ENCODE peak calls at places on chromosomes 13 and 19, in seven cellular contexts. M is heart left ventricle; X is thoracic aorta; I is upper lobe of right lung; N is naive thymus-derived CD4-positive, alpha-beta T cell; U is heart right ventricle; Q is suprapubic skin. C is an unnamed sample.

GRCh38 chr13:35930665-35931631 is 200.2 kb downstream of the DCLK1 start:
- DNase-seq in M (no peak), X (no peak), I (no peak), N (no peak), U (no peak), Q (no peak), C (no peak)

GRCh38 chr19:5621311-5621944 is 1.1 kb downstream of the SAFB2 start:
- DNase-seq in M (no peak), X (no peak), I (no peak), N (no peak), U (no peak), Q (no peak), C (peak; percentile 43)

GRCh38 chr13:35824825-35825224 is 306.4 kb downstream of the DCLK1 start:
- DNase-seq in M (no peak), X (no peak), I (no peak), N (no peak), U (no peak), Q (no peak), C (no peak)

GRCh38 chr13:66618702-66619101 is 611.4 kb downstream of the PCDH9 start:
- DNase-seq in M (no peak), X (no peak), I (no peak), N (no peak), U (no peak), Q (no peak), C (no peak)

GRCh38 chr13:31970237-31970930 is 61.2 kb upstream of the FRY start:
- DNase-seq in M (no peak), X (no peak), I (no peak), N (no peak), U (no peak), Q (no peak), C (no peak)

GRCh38 chr13:77016241-77016812 is 10.6 kb downstream of the FBXL3 start:
- DNase-seq in M (no peak), X (no peak), I (no peak), N (no peak), U (no peak), Q (no peak), C (no peak)

GRCh38 chr19:6514926-6515325 is 12.8 kb upstream of the TUBB4A start:
- DNase-seq in M (no peak), X (no peak), I (no peak), N (no peak), U (no peak), Q (no peak), C (no peak)

GRCh38 chr19:51572415-51572814 is 1.3 kb downstream of the ZNF175 start:
- DNase-seq in M (no peak), X (no peak), I (no peak), N (no peak), U (no peak), Q (no peak), C (no peak)

GRCh38 chr19:2629491-2630351 is 72.8 kb downstream of the GNG7 start:
- DNase-seq in M (no peak), X (no peak), I (no peak), N (peak; percentile 53), U (no peak), Q (no peak), C (no peak)

GRCh38 chr19:11154683-11155047 is 917 bp downstream of the SPC24 start:
- DNase-seq in M (no peak), X (no peak), I (no peak), N (no peak), U (no peak), Q (no peak), C (no peak)

GRCh38 chr13:27130223-27131015 is 41.2 kb downstream of the USP12 start:
- DNase-seq in M (no peak), X (no peak), I (no peak), N (no peak), U (no peak), Q (no peak), C (no peak)

GRCh38 chr19:5891572-5891937 is 12.0 kb downstream of the NDUFA11 start:
- DNase-seq in M (no peak), X (no peak), I (no peak), N (no peak), U (no peak), Q (no peak), C (no peak)

GRCh38 chr13:56706485-56706884 is 434.2 kb upstream of the PRR20A start:
- DNase-seq in M (no peak), X (no peak), I (no peak), N (no peak), U (no peak), Q (no peak), C (no peak)

GRCh38 chr19:19615086-19615485 is 3.4 kb downstream of the PBX4 start:
- DNase-seq in M (no peak), X (no peak), I (no peak), N (no peak), U (no peak), Q (no peak), C (no peak)

GRCh38 chr13:110520431-110521295 is 40.9 kb downstream of the RAB20 start:
- DNase-seq in M (peak; percentile 90), X (peak; percentile 74), I (peak; percentile 89), N (no peak), U (peak; percentile 71), Q (peak; percentile 92), C (peak; percentile 51)

GRCh38 chr13:97319088-97319487 is 97.0 kb downstream of the MBNL2 start:
- DNase-seq in M (peak; percentile 57), X (no peak), I (no peak), N (no peak), U (peak; percentile 31), Q (no peak), C (no peak)

GRCh38 chr19:58439576-58440554 is at the start of gene ZNF132:
- DNase-seq in M (peak; percentile 99), X (peak; percentile 98), I (peak; percentile 97), N (peak; percentile 94), U (peak; percentile 92), Q (peak; percentile 98), C (peak; percentile 100)

GRCh38 chr19:17215125-17215971 is at the start of gene USE1:
- DNase-seq in M (peak; percentile 94), X (peak; percentile 72), I (peak; percentile 95), N (peak; percentile 89), U (peak; percentile 90), Q (peak; percentile 96), C (peak; percentile 87)

DNA sequence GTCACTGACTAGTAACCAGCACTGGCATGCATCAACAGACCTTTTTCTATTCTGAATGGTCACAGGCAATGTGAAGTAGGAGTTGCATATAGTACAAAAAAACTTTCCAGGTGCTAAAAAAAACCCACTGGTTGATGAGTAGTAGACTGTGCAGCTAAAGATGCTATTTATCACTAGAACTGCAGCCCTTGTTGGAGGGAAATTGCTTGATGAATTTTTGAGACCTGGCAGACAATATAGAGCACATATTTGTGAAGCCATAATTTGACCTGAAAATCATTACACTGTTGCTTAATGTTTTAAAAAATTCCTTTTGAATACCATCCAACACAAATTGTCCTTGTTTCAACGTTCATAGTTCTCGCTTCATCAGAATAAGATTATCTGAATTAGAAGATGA is 441.0 kb downstream of the KLF12 start:
- DNase-seq in M (no peak), X (no peak), I (no peak), N (no peak), U (no peak), Q (no peak), C (no peak)
- H3K27ac ChIP-seq in M (no peak overlapping the region), X (no peak overlapping the region), I (no peak overlapping the region), N (no peak overlapping the region), U (no peak overlapping the region), Q (no peak overlapping the region), C (no peak overlapping the region)

DNA sequence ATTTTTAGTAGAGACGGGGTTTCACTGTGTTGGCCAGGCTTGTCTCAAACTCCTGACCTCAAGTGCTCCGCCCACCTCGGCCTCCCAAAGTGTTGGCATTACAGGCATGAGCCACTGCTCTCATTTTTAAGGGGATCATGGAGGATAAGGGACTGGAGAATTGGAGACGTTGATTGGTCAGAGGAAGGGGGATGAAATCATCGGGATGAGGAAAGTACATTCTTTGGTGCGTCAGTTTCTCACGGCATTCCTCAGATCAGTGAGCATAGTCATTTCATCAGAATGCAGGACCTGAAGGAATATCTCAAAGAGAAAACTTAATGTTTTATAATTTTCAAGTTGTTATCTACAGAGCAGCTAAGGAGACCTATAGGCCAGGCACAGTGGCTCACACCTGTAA is 14.0 kb downstream of the ZNF114 start:
- DNase-seq in M (no peak), X (no peak), I (no peak), N (no peak), U (no peak), Q (no peak), C (no peak)
- H3K27ac ChIP-seq in M (no peak overlapping the region), X (no peak overlapping the region), I (no peak overlapping the region), N (no peak overlapping the region), U (no peak overlapping the region), Q (no peak overlapping the region), C (no peak overlapping the region)

DNA sequence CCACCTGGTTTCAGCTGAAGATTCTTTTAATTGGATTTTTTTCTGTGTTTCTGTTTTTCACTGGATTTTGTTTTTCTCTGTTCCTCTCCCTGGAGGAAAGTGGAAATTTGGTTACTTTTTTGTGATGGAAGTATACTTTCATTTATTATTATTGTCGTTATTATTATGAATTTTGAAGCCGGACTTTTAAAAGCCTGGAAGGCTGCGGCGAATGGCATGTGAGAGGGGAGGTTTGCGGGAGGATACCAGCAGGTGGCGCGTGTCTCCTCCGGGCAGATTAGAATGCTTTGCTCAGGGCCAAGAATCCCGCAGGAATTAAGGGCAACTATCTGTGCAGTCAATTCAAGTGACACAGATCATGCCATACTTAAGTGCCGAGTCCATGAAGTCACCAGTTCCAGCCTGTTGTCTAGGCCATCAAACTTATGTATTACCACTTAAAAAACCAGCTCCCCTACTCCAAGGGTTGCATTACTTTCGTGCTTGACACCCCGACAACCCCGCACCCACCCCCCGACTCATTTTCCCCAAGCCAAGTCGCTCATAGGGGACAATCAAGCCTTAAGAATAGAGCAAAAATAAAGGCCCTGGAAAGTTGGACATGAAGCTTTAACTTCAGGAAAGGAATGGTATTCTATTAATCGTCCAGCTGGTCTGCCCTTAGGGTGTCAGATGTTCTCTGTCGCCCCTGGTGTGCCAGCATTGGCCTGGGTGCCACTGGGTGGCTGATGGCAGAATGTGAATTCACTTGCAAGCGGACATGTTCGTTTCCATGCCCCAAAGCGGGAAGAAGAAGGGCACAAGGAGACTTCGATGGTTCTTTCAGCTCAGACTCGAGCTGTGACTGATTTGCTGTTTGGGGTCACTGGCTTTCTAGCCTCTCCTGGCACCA is 1.3 kb upstream of the LRCH1 start:
- DNase-seq in M (peak; percentile 82), X (peak; percentile 58), I (peak; percentile 89), N (peak; percentile 53), U (peak; percentile 86), Q (peak; percentile 82), C (peak; percentile 62)
- H3K27ac ChIP-seq in M (peak overlapping the region; percentile 98), X (no peak overlapping the region), I (no peak overlapping the region), N (no peak overlapping the region), U (no peak overlapping the region), Q (no peak overlapping the region), C (no peak overlapping the region)

DNA sequence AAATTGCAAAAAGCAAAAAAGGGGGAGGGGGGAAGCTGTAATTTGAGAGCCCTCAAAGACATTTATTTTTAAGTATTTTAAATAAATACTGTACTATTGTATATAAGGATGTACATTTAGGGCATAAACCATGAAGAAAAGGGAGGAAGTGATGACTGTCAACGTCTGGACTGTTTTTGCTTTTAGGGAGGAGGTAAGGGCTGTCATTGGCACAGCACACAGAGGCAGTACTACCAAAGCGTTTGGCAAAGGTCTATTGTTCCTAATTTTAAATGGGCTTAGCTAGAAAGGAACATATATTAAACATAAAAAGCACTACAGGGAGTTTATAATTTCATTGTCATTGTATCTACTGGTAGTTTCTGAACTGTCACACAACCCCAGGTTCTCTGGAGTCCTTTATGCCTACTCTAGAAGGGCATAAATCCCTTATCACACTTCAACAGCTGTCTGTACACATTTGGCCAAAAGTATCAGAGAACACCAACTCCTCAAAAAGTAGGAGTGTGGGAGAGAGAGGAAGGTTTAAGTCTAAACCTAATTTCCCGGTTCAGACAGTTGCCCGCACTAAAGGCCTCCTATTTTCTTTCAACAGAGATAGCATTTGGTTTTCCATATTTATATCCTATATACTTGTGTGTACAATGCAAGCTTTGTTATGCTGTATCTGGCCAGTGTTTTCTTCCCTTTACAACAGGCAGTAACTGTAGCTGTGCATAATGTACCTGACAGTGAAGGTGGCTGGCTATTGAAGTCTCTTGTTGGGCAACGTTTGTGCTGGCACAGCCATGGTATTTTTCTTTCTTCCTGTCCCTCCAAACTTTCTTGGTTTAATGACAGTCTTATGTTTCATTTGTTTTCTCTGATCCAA is 406.2 kb downstream of the KLF5 start:
- DNase-seq in M (no peak), X (no peak), I (no peak), N (no peak), U (no peak), Q (no peak), C (no peak)
- H3K27ac ChIP-seq in M (no peak overlapping the region), X (no peak overlapping the region), I (no peak overlapping the region), N (no peak overlapping the region), U (no peak overlapping the region), Q (peak overlapping the region; percentile 81), C (no peak overlapping the region)

C was measured in substantia nigra.